ENCODE peak calls at places on chromosomes 12 and 14, in seven cellular contexts. One of them, this sample, is unnamed.

GRCh38 chr12:52171950-52172512 is 19.8 kb downstream of the KRT80 start:
- DNase-seq in stomach: peak; percentile 61
- DNase-seq in SK-MEL-5: peak; percentile 61
- DNase-seq in activated naive CD4-positive, alpha-beta T cell treated with Interleukin-2 at 50 U/mL for 16 hours: no peak
- DNase-seq in ecto neural progenitor cell: peak; percentile 80
- DNase-seq in bronchial epithelial cell: peak; percentile 86
- DNase-seq in NCI-H510A treated with DMSO at 0.1 percent for 48 hours: peak; percentile 31
- DNase-seq in this sample: no peak

GRCh38 chr12:132337557-132337956 is 8.2 kb upstream of the GALNT9 start:
- DNase-seq in SK-MEL-5: no peak
- DNase-seq in bronchial epithelial cell: no peak
- DNase-seq in activated naive CD4-positive, alpha-beta T cell treated with Interleukin-2 at 50 U/mL for 16 hours: no peak
- DNase-seq in ecto neural progenitor cell: no peak
- DNase-seq in stomach: no peak
- DNase-seq in NCI-H510A treated with DMSO at 0.1 percent for 48 hours: no peak
- DNase-seq in this sample: no peak

GRCh38 chr12:98126637-98127335 is 388.6 kb upstream of the TMPO start:
- DNase-seq in NCI-H510A treated with DMSO at 0.1 percent for 48 hours: peak; percentile 77
- DNase-seq in ecto neural progenitor cell: no peak
- DNase-seq in bronchial epithelial cell: no peak
- DNase-seq in stomach: no peak
- DNase-seq in SK-MEL-5: no peak
- DNase-seq in activated naive CD4-positive, alpha-beta T cell treated with Interleukin-2 at 50 U/mL for 16 hours: no peak
- DNase-seq in this sample: peak; percentile 80

GRCh38 chr12:65278576-65279386 is at the start of gene MSRB3:
- DNase-seq in stomach: peak; percentile 43
- DNase-seq in ecto neural progenitor cell: peak; percentile 94
- DNase-seq in activated naive CD4-positive, alpha-beta T cell treated with Interleukin-2 at 50 U/mL for 16 hours: no peak
- DNase-seq in NCI-H510A treated with DMSO at 0.1 percent for 48 hours: no peak
- DNase-seq in bronchial epithelial cell: peak; percentile 27
- DNase-seq in SK-MEL-5: peak; percentile 66
- DNase-seq in this sample: no peak

GRCh38 chr12:53968214-53969127 is 4.5 kb upstream of the HOXC11 start:
- DNase-seq in SK-MEL-5: no peak
- DNase-seq in NCI-H510A treated with DMSO at 0.1 percent for 48 hours: no peak
- DNase-seq in bronchial epithelial cell: no peak
- DNase-seq in ecto neural progenitor cell: no peak
- DNase-seq in activated naive CD4-positive, alpha-beta T cell treated with Interleukin-2 at 50 U/mL for 16 hours: no peak
- DNase-seq in stomach: no peak
- DNase-seq in this sample: no peak

GRCh38 chr12:54082402-54082892 is 28.8 kb downstream of the HOXC4 start:
- DNase-seq in NCI-H510A treated with DMSO at 0.1 percent for 48 hours: peak; percentile 10
- DNase-seq in ecto neural progenitor cell: peak; percentile 67
- DNase-seq in activated naive CD4-positive, alpha-beta T cell treated with Interleukin-2 at 50 U/mL for 16 hours: peak; percentile 41
- DNase-seq in bronchial epithelial cell: no peak
- DNase-seq in SK-MEL-5: no peak
- DNase-seq in stomach: peak; percentile 74
- DNase-seq in this sample: no peak

GRCh38 chr12:48973992-48974673 is 2.6 kb upstream of the WNT10B start:
- DNase-seq in bronchial epithelial cell: no peak
- DNase-seq in stomach: peak; percentile 60
- DNase-seq in activated naive CD4-positive, alpha-beta T cell treated with Interleukin-2 at 50 U/mL for 16 hours: peak; percentile 44
- DNase-seq in SK-MEL-5: no peak
- DNase-seq in ecto neural progenitor cell: peak; percentile 91
- DNase-seq in NCI-H510A treated with DMSO at 0.1 percent for 48 hours: no peak
- DNase-seq in this sample: no peak

GRCh38 chr14:68278568-68279436 is 459.2 kb downstream of the RAD51B start:
- DNase-seq in stomach: no peak
- DNase-seq in SK-MEL-5: peak; percentile 78
- DNase-seq in activated naive CD4-positive, alpha-beta T cell treated with Interleukin-2 at 50 U/mL for 16 hours: no peak
- DNase-seq in NCI-H510A treated with DMSO at 0.1 percent for 48 hours: no peak
- DNase-seq in ecto neural progenitor cell: no peak
- DNase-seq in bronchial epithelial cell: peak; percentile 63
- DNase-seq in this sample: peak; percentile 47

GRCh38 chr12:38477341-38478090 is 160.9 kb downstream of the ALG10B start:
- DNase-seq in NCI-H510A treated with DMSO at 0.1 percent for 48 hours: no peak
- DNase-seq in ecto neural progenitor cell: no peak
- DNase-seq in activated naive CD4-positive, alpha-beta T cell treated with Interleukin-2 at 50 U/mL for 16 hours: no peak
- DNase-seq in bronchial epithelial cell: peak; percentile 39
- DNase-seq in stomach: no peak
- DNase-seq in SK-MEL-5: no peak
- DNase-seq in this sample: no peak

GRCh38 chr14:91509083-91509877 is 830 bp downstream of the PPP4R3A start:
- DNase-seq in bronchial epithelial cell: peak; percentile 26
- DNase-seq in activated naive CD4-positive, alpha-beta T cell treated with Interleukin-2 at 50 U/mL for 16 hours: peak; percentile 54
- DNase-seq in ecto neural progenitor cell: peak; percentile 60
- DNase-seq in NCI-H510A treated with DMSO at 0.1 percent for 48 hours: peak; percentile 30
- DNase-seq in SK-MEL-5: peak; percentile 28
- DNase-seq in stomach: peak; percentile 39
- DNase-seq in this sample: no peak

GRCh38 chr14:68643673-68644072 is 149.2 kb downstream of the ZFP36L1 start:
- DNase-seq in stomach: no peak
- DNase-seq in bronchial epithelial cell: no peak
- DNase-seq in SK-MEL-5: no peak
- DNase-seq in activated naive CD4-positive, alpha-beta T cell treated with Interleukin-2 at 50 U/mL for 16 hours: no peak
- DNase-seq in ecto neural progenitor cell: no peak
- DNase-seq in NCI-H510A treated with DMSO at 0.1 percent for 48 hours: no peak
- DNase-seq in this sample: no peak

GRCh38 chr12:81170072-81170471 is 92.2 kb downstream of the ACSS3 start:
- DNase-seq in ecto neural progenitor cell: no peak
- DNase-seq in NCI-H510A treated with DMSO at 0.1 percent for 48 hours: no peak
- DNase-seq in bronchial epithelial cell: peak; percentile 51
- DNase-seq in activated naive CD4-positive, alpha-beta T cell treated with Interleukin-2 at 50 U/mL for 16 hours: no peak
- DNase-seq in stomach: no peak
- DNase-seq in SK-MEL-5: no peak
- DNase-seq in this sample: no peak

GRCh38 chr14:91387135-91387849 is 30.3 kb downstream of the CCDC88C start:
- DNase-seq in NCI-H510A treated with DMSO at 0.1 percent for 48 hours: peak; percentile 70
- DNase-seq in bronchial epithelial cell: peak; percentile 48
- DNase-seq in SK-MEL-5: no peak
- DNase-seq in ecto neural progenitor cell: no peak
- DNase-seq in activated naive CD4-positive, alpha-beta T cell treated with Interleukin-2 at 50 U/mL for 16 hours: no peak
- DNase-seq in stomach: no peak
- DNase-seq in this sample: no peak

GRCh38 chr14:56886471-56887062 is 76.3 kb upstream of the OTX2 start:
- DNase-seq in bronchial epithelial cell: no peak
- DNase-seq in ecto neural progenitor cell: no peak
- DNase-seq in SK-MEL-5: no peak
- DNase-seq in activated naive CD4-positive, alpha-beta T cell treated with Interleukin-2 at 50 U/mL for 16 hours: no peak
- DNase-seq in stomach: no peak
- DNase-seq in NCI-H510A treated with DMSO at 0.1 percent for 48 hours: no peak
- DNase-seq in this sample: no peak

GRCh38 chr14:22025884-22026283 is 352.3 kb upstream of the OR4E1 start:
- DNase-seq in ecto neural progenitor cell: no peak
- DNase-seq in SK-MEL-5: no peak
- DNase-seq in activated naive CD4-positive, alpha-beta T cell treated with Interleukin-2 at 50 U/mL for 16 hours: no peak
- DNase-seq in NCI-H510A treated with DMSO at 0.1 percent for 48 hours: no peak
- DNase-seq in stomach: no peak
- DNase-seq in bronchial epithelial cell: no peak
- DNase-seq in this sample: no peak

GRCh38 chr12:12645485-12645884 is 33.8 kb downstream of the CREBL2 start:
- DNase-seq in ecto neural progenitor cell: no peak
- DNase-seq in stomach: no peak
- DNase-seq in bronchial epithelial cell: peak; percentile 22
- DNase-seq in NCI-H510A treated with DMSO at 0.1 percent for 48 hours: no peak
- DNase-seq in SK-MEL-5: peak; percentile 51
- DNase-seq in activated naive CD4-positive, alpha-beta T cell treated with Interleukin-2 at 50 U/mL for 16 hours: peak; percentile 43
- DNase-seq in this sample: no peak

GRCh38 chr14:51701956-51702355 is 50.2 kb downstream of the FRMD6 start:
- DNase-seq in stomach: no peak
- DNase-seq in activated naive CD4-positive, alpha-beta T cell treated with Interleukin-2 at 50 U/mL for 16 hours: no peak
- DNase-seq in SK-MEL-5: peak; percentile 61
- DNase-seq in ecto neural progenitor cell: no peak
- DNase-seq in bronchial epithelial cell: no peak
- DNase-seq in NCI-H510A treated with DMSO at 0.1 percent for 48 hours: no peak
- DNase-seq in this sample: no peak

GRCh38 chr12:112381421-112381897 is 772 bp downstream of the HECTD4 start:
- DNase-seq in activated naive CD4-positive, alpha-beta T cell treated with Interleukin-2 at 50 U/mL for 16 hours: peak; percentile 42
- DNase-seq in stomach: peak; percentile 27
- DNase-seq in bronchial epithelial cell: no peak
- DNase-seq in SK-MEL-5: no peak
- DNase-seq in NCI-H510A treated with DMSO at 0.1 percent for 48 hours: no peak
- DNase-seq in ecto neural progenitor cell: peak; percentile 76
- DNase-seq in this sample: no peak

GRCh38 chr12:121227294-121227693 is 17.4 kb downstream of the P2RX4 start:
- DNase-seq in bronchial epithelial cell: peak; percentile 67
- DNase-seq in stomach: peak; percentile 90
- DNase-seq in ecto neural progenitor cell: no peak
- DNase-seq in SK-MEL-5: no peak
- DNase-seq in activated naive CD4-positive, alpha-beta T cell treated with Interleukin-2 at 50 U/mL for 16 hours: no peak
- DNase-seq in NCI-H510A treated with DMSO at 0.1 percent for 48 hours: peak; percentile 93
- DNase-seq in this sample: no peak

GRCh38 chr12:79140711-79141110 is 276.1 kb downstream of the SYT1 start:
- DNase-seq in NCI-H510A treated with DMSO at 0.1 percent for 48 hours: no peak
- DNase-seq in activated naive CD4-positive, alpha-beta T cell treated with Interleukin-2 at 50 U/mL for 16 hours: no peak
- DNase-seq in bronchial epithelial cell: no peak
- DNase-seq in SK-MEL-5: no peak
- DNase-seq in stomach: no peak
- DNase-seq in ecto neural progenitor cell: no peak
- DNase-seq in this sample: no peak

GRCh38 chr14:51242545-51243490 is 2.8 kb downstream of the TMX1 start:
- DNase-seq in ecto neural progenitor cell: peak; percentile 53
- DNase-seq in stomach: no peak
- DNase-seq in NCI-H510A treated with DMSO at 0.1 percent for 48 hours: no peak
- DNase-seq in activated naive CD4-positive, alpha-beta T cell treated with Interleukin-2 at 50 U/mL for 16 hours: no peak
- DNase-seq in SK-MEL-5: peak; percentile 11
- DNase-seq in bronchial epithelial cell: no peak
- DNase-seq in this sample: no peak

GRCh38 chr12:132907216-132907615 is 19.8 kb upstream of the CHFR start:
- DNase-seq in stomach: no peak
- DNase-seq in SK-MEL-5: no peak
- DNase-seq in NCI-H510A treated with DMSO at 0.1 percent for 48 hours: no peak
- DNase-seq in bronchial epithelial cell: no peak
- DNase-seq in activated naive CD4-positive, alpha-beta T cell treated with Interleukin-2 at 50 U/mL for 16 hours: no peak
- DNase-seq in ecto neural progenitor cell: peak; percentile 34
- DNase-seq in this sample: no peak

GRCh38 chr14:105026789-105027563 is 6.1 kb upstream of the CDCA4 start:
- DNase-seq in NCI-H510A treated with DMSO at 0.1 percent for 48 hours: no peak
- DNase-seq in SK-MEL-5: peak; percentile 57
- DNase-seq in activated naive CD4-positive, alpha-beta T cell treated with Interleukin-2 at 50 U/mL for 16 hours: no peak
- DNase-seq in ecto neural progenitor cell: no peak
- DNase-seq in bronchial epithelial cell: peak; percentile 69
- DNase-seq in stomach: no peak
- DNase-seq in this sample: no peak

GRCh38 chr14:69701269-69701668 is 65.7 kb upstream of the SRSF5 start:
- DNase-seq in stomach: no peak
- DNase-seq in NCI-H510A treated with DMSO at 0.1 percent for 48 hours: no peak
- DNase-seq in activated naive CD4-positive, alpha-beta T cell treated with Interleukin-2 at 50 U/mL for 16 hours: no peak
- DNase-seq in ecto neural progenitor cell: no peak
- DNase-seq in SK-MEL-5: no peak
- DNase-seq in bronchial epithelial cell: no peak
- DNase-seq in this sample: no peak

GRCh38 chr12:42002563-42002962 is 142.1 kb downstream of the GXYLT1 start:
- DNase-seq in NCI-H510A treated with DMSO at 0.1 percent for 48 hours: no peak
- DNase-seq in SK-MEL-5: no peak
- DNase-seq in bronchial epithelial cell: no peak
- DNase-seq in stomach: no peak
- DNase-seq in activated naive CD4-positive, alpha-beta T cell treated with Interleukin-2 at 50 U/mL for 16 hours: no peak
- DNase-seq in ecto neural progenitor cell: no peak
- DNase-seq in this sample: no peak

GRCh38 chr14:104094709-104095425 is 9.4 kb downstream of the ASPG start:
- DNase-seq in SK-MEL-5: peak; percentile 60
- DNase-seq in activated naive CD4-positive, alpha-beta T cell treated with Interleukin-2 at 50 U/mL for 16 hours: peak; percentile 75
- DNase-seq in stomach: peak; percentile 85
- DNase-seq in bronchial epithelial cell: peak; percentile 23
- DNase-seq in ecto neural progenitor cell: peak; percentile 91
- DNase-seq in NCI-H510A treated with DMSO at 0.1 percent for 48 hours: peak; percentile 41
- DNase-seq in this sample: no peak

GRCh38 chr14:36056846-36057245 is 119.7 kb downstream of the PTCSC3 start:
- DNase-seq in bronchial epithelial cell: no peak
- DNase-seq in ecto neural progenitor cell: no peak
- DNase-seq in NCI-H510A treated with DMSO at 0.1 percent for 48 hours: no peak
- DNase-seq in stomach: no peak
- DNase-seq in SK-MEL-5: no peak
- DNase-seq in activated naive CD4-positive, alpha-beta T cell treated with Interleukin-2 at 50 U/mL for 16 hours: no peak
- DNase-seq in this sample: no peak

GRCh38 chr14:88682495-88683114 is 110.1 kb downstream of the EML5 start:
- DNase-seq in SK-MEL-5: no peak
- DNase-seq in stomach: no peak
- DNase-seq in bronchial epithelial cell: no peak
- DNase-seq in activated naive CD4-positive, alpha-beta T cell treated with Interleukin-2 at 50 U/mL for 16 hours: no peak
- DNase-seq in NCI-H510A treated with DMSO at 0.1 percent for 48 hours: no peak
- DNase-seq in ecto neural progenitor cell: no peak
- DNase-seq in this sample: no peak

GRCh38 chr12:120119395-120119973 is 2.9 kb upstream of the RAB35 start:
- DNase-seq in stomach: no peak
- DNase-seq in ecto neural progenitor cell: no peak
- DNase-seq in activated naive CD4-positive, alpha-beta T cell treated with Interleukin-2 at 50 U/mL for 16 hours: peak; percentile 50
- DNase-seq in SK-MEL-5: no peak
- DNase-seq in NCI-H510A treated with DMSO at 0.1 percent for 48 hours: no peak
- DNase-seq in bronchial epithelial cell: peak; percentile 45
- DNase-seq in this sample: no peak

GRCh38 chr14:63204407-63205280 is at the start of gene RHOJ:
- DNase-seq in stomach: no peak
- DNase-seq in SK-MEL-5: peak; percentile 26
- DNase-seq in ecto neural progenitor cell: peak; percentile 77
- DNase-seq in bronchial epithelial cell: no peak
- DNase-seq in activated naive CD4-positive, alpha-beta T cell treated with Interleukin-2 at 50 U/mL for 16 hours: no peak
- DNase-seq in NCI-H510A treated with DMSO at 0.1 percent for 48 hours: no peak
- DNase-seq in this sample: no peak

GRCh38 chr14:22159049-22159448 is 430.0 kb downstream of the DAD1 start:
- DNase-seq in ecto neural progenitor cell: no peak
- DNase-seq in NCI-H510A treated with DMSO at 0.1 percent for 48 hours: no peak
- DNase-seq in bronchial epithelial cell: peak; percentile 98
- DNase-seq in stomach: no peak
- DNase-seq in activated naive CD4-positive, alpha-beta T cell treated with Interleukin-2 at 50 U/mL for 16 hours: no peak
- DNase-seq in SK-MEL-5: no peak
- DNase-seq in this sample: no peak

GRCh38 chr14:56660677-56661389 is 81.2 kb downstream of the TMEM260 start:
- DNase-seq in bronchial epithelial cell: no peak
- DNase-seq in activated naive CD4-positive, alpha-beta T cell treated with Interleukin-2 at 50 U/mL for 16 hours: no peak
- DNase-seq in NCI-H510A treated with DMSO at 0.1 percent for 48 hours: peak; percentile 90
- DNase-seq in stomach: no peak
- DNase-seq in ecto neural progenitor cell: no peak
- DNase-seq in SK-MEL-5: no peak
- DNase-seq in this sample: no peak

GRCh38 chr14:32472512-32473472 is 143.7 kb downstream of the AKAP6 start:
- DNase-seq in ecto neural progenitor cell: no peak
- DNase-seq in bronchial epithelial cell: peak; percentile 79
- DNase-seq in activated naive CD4-positive, alpha-beta T cell treated with Interleukin-2 at 50 U/mL for 16 hours: no peak
- DNase-seq in stomach: no peak
- DNase-seq in SK-MEL-5: peak; percentile 62
- DNase-seq in NCI-H510A treated with DMSO at 0.1 percent for 48 hours: peak; percentile 1
- DNase-seq in this sample: no peak

GRCh38 chr12:116958402-116959197 is 47.9 kb downstream of the FBXW8 start:
- DNase-seq in stomach: no peak
- DNase-seq in NCI-H510A treated with DMSO at 0.1 percent for 48 hours: peak; percentile 93
- DNase-seq in ecto neural progenitor cell: no peak
- DNase-seq in bronchial epithelial cell: no peak
- DNase-seq in SK-MEL-5: no peak
- DNase-seq in activated naive CD4-positive, alpha-beta T cell treated with Interleukin-2 at 50 U/mL for 16 hours: no peak
- DNase-seq in this sample: no peak

GRCh38 chr12:95998611-95999300 is 2.6 kb upstream of the HAL start:
- DNase-seq in ecto neural progenitor cell: no peak
- DNase-seq in activated naive CD4-positive, alpha-beta T cell treated with Interleukin-2 at 50 U/mL for 16 hours: peak; percentile 34
- DNase-seq in stomach: no peak
- DNase-seq in bronchial epithelial cell: peak; percentile 58
- DNase-seq in SK-MEL-5: peak; percentile 76
- DNase-seq in NCI-H510A treated with DMSO at 0.1 percent for 48 hours: peak; percentile 56
- DNase-seq in this sample: no peak

GRCh38 chr12:132881853-132882252 is 5.6 kb downstream of the CHFR start:
- DNase-seq in activated naive CD4-positive, alpha-beta T cell treated with Interleukin-2 at 50 U/mL for 16 hours: no peak
- DNase-seq in stomach: no peak
- DNase-seq in SK-MEL-5: no peak
- DNase-seq in bronchial epithelial cell: no peak
- DNase-seq in ecto neural progenitor cell: no peak
- DNase-seq in NCI-H510A treated with DMSO at 0.1 percent for 48 hours: no peak
- DNase-seq in this sample: no peak

GRCh38 chr14:51604078-51604477 is 47.6 kb upstream of the FRMD6 start:
- DNase-seq in bronchial epithelial cell: no peak
- DNase-seq in stomach: no peak
- DNase-seq in NCI-H510A treated with DMSO at 0.1 percent for 48 hours: no peak
- DNase-seq in activated naive CD4-positive, alpha-beta T cell treated with Interleukin-2 at 50 U/mL for 16 hours: no peak
- DNase-seq in SK-MEL-5: no peak
- DNase-seq in ecto neural progenitor cell: no peak
- DNase-seq in this sample: no peak

GRCh38 chr12:98294426-98294825 is 221.0 kb upstream of the TMPO start:
- DNase-seq in SK-MEL-5: no peak
- DNase-seq in bronchial epithelial cell: peak; percentile 11
- DNase-seq in NCI-H510A treated with DMSO at 0.1 percent for 48 hours: no peak
- DNase-seq in activated naive CD4-positive, alpha-beta T cell treated with Interleukin-2 at 50 U/mL for 16 hours: no peak
- DNase-seq in ecto neural progenitor cell: no peak
- DNase-seq in stomach: no peak
- DNase-seq in this sample: no peak